ENCODE peak calls at places on chromosomes 1 and 21, in six cellular contexts. E is RWPE1; D is ACHN; B is AG09319; F is activated naive CD4-positive, alpha-beta T cell treated with anti-CD3 and anti-CD28 coated beads, Interleukin-2, amount 50 U/mL, for 16 hours; X is activated T-helper 1 cell treated with anti-CD3 and anti-CD28 coated beads, Interleukin-12 subunit alpha, Interleukin-12 subunit beta, Interleukin-2, Interleukin-4 antibody, amounts not matched to agents 30 ng/mL and 10 ng/mL and 1 ng/mL, durations not matched to agents 14 hours and 24 hours and 36 hours. Y is an unnamed sample.

GRCh38 chr1:43382027-43382771 is 7.4 kb downstream of the MED8 start:
- DNase-seq in D (no peak), X (no peak), B (no peak), F (no peak), E (no peak), Y (no peak)

GRCh38 chr1:76115186-76115585 is 40.6 kb downstream of the ST6GALNAC3 start:
- DNase-seq in F (no peak), E (peak; percentile 3), B (no peak), D (no peak), X (no peak), Y (no peak)

GRCh38 chr1:8077120-8077573 is 51.0 kb upstream of the ERRFI1 start:
- DNase-seq in X (no peak), B (no peak), E (peak; percentile 71), D (peak; percentile 72), F (no peak), Y (no peak)

GRCh38 chr1:200279810-200280411 is 129.9 kb downstream of the ZNF281 start:
- DNase-seq in E (peak; percentile 54), X (no peak), B (no peak), D (peak; percentile 77), F (no peak), Y (peak; percentile 40)

GRCh38 chr21:36260030-36260787 is 59.8 kb upstream of the MORC3 start:
- DNase-seq in B (peak; percentile 22), E (peak; percentile 73), D (peak; percentile 81), F (peak; percentile 28), X (peak; percentile 31), Y (peak; percentile 34)

GRCh38 chr1:177927021-177927596 is 42.7 kb downstream of the SEC16B start:
- DNase-seq in F (no peak), B (peak; percentile 46), D (peak; percentile 94), E (peak; percentile 59), X (no peak), Y (no peak)

GRCh38 chr1:246450485-246451251 is 56.4 kb downstream of the SMYD3 start:
- DNase-seq in B (no peak), D (peak; percentile 53), F (no peak), E (peak; percentile 37), X (no peak), Y (no peak)

GRCh38 chr1:32918166-32918565 is 17.0 kb upstream of the TMEM54 start:
- DNase-seq in E (no peak), B (no peak), D (no peak), X (no peak), F (no peak), Y (no peak)

GRCh38 chr1:85274969-85275453 is 1.4 kb downstream of the BCL10 start:
- DNase-seq in E (peak; percentile 70), D (peak; percentile 70), B (peak; percentile 30), F (no peak), X (no peak), Y (no peak)

GRCh38 chr1:100292711-100293110 is 26.7 kb downstream of the RTCA start:
- DNase-seq in D (no peak), F (no peak), X (no peak), E (no peak), B (no peak), Y (no peak)

GRCh38 chr1:28928306-28928987 is 14.1 kb downstream of the EPB41 start:
- DNase-seq in X (no peak), D (no peak), F (no peak), E (no peak), B (no peak), Y (no peak)

GRCh38 chr1:112935474-112936289 is 20.3 kb downstream of the SLC16A1 start:
- DNase-seq in B (peak; percentile 27), X (no peak), E (peak; percentile 66), F (no peak), D (peak; percentile 89), Y (no peak)